ENCODE peak calls at places on chromosomes 13 and 19, in eight cellular contexts. E is endothelial cell, H is DMS53, R is stromal cell of bone marrow, Z is right atrium auricular region, W is amniotic stem cell, V is H7, B is IMR-90. A is an unnamed sample.

GRCh38 chr19:12994701-12995595 is at the start of gene NFIX:
- DNase-seq in E (peak), H (peak), R (peak), Z (no peak), W (peak), V (no peak), B (peak), A (no peak)

GRCh38 chr13:97004886-97005285 is 10.6 kb upstream of the OXGR1 start:
- DNase-seq in E (no peak), H (no peak), R (no peak), Z (no peak), W (no peak), V (no peak), B (no peak), A (no peak)

GRCh38 chr19:47155141-47155540 is 24.5 kb downstream of the SAE1 start:
- DNase-seq in E (no peak), H (no peak), R (no peak), Z (no peak), W (no peak), V (no peak), B (no peak), A (no peak)

GRCh38 chr19:51368366-51369282 is at the start of gene CLDND2:
- DNase-seq in E (no peak), H (no peak), R (no peak), Z (no peak), W (no peak), V (no peak), B (no peak), A (no peak)

GRCh38 chr13:108270442-108270841 is 924 bp downstream of the TNFSF13B start:
- DNase-seq in E (no peak), H (no peak), R (no peak), Z (no peak), W (no peak), V (no peak), B (no peak), A (no peak)

GRCh38 chr19:33674575-33675367 is 53.0 kb downstream of the CHST8 start:
- DNase-seq in E (no peak), H (no peak), R (no peak), Z (peak), W (no peak), V (no peak), B (no peak), A (no peak)

GRCh38 chr19:4967738-4968461 is 1.0 kb upstream of the KDM4B start:
- DNase-seq in E (no peak), H (peak), R (no peak), Z (no peak), W (no peak), V (no peak), B (no peak), A (no peak)

GRCh38 chr19:44803442-44804428 is 5.2 kb upstream of the BCAM start:
- DNase-seq in E (no peak), H (peak), R (no peak), Z (no peak), W (no peak), V (no peak), B (no peak), A (peak)

GRCh38 chr13:97502192-97502591 is 68.2 kb downstream of the RAP2A start:
- DNase-seq in E (no peak), H (no peak), R (peak), Z (no peak), W (no peak), V (no peak), B (peak), A (no peak)

GRCh38 chr19:10270616-10271394 is at the start of gene ICAM1:
- DNase-seq in E (peak), H (peak), R (peak), Z (peak), W (no peak), V (peak), B (peak), A (no peak)

GRCh38 chr19:28530406-28531035 is 682.4 kb downstream of the UQCRFS1 start:
- DNase-seq in E (no peak), H (no peak), R (no peak), Z (no peak), W (no peak), V (peak), B (no peak), A (no peak)

GRCh38 chr19:15419413-15420025 is 731 bp upstream of the AKAP8L start:
- DNase-seq in E (no peak), H (peak), R (no peak), Z (no peak), W (no peak), V (no peak), B (no peak), A (no peak)

GRCh38 chr19:38660724-38661123 is 13.3 kb downstream of the ACTN4 start:
- DNase-seq in E (no peak), H (no peak), R (no peak), Z (no peak), W (no peak), V (no peak), B (no peak), A (no peak)

GRCh38 chr19:55958356-55958755 is 10.7 kb downstream of the NLRP8 start:
- DNase-seq in E (no peak), H (no peak), R (no peak), Z (no peak), W (no peak), V (no peak), B (no peak), A (no peak)

A was measured in NCI-H510A.